ENCODE peak calls at places on chromosomes 11 and 22, in five cellular contexts. O is fibroblast of lung, C is K562, B is IMR-90, L is GM23248. H is an unnamed sample. For H3K4me1, the result is how much of the 10 kb centered on the place peaks cover.

GRCh38 chr11:22670803-22671202 is 4.4 kb downstream of the GAS2 start:
- DNase-seq in O (no peak), C (no peak), B (peak), L (peak), H (peak)

GRCh38 chr11:74683941-74684481 is 47.2 kb downstream of the CHRDL2 start:
- DNase-seq in O (peak), C (no peak), B (peak), L (peak), H (no peak)

GRCh38 chr11:39221739-39222138 is 2237.7 kb downstream of the LRRC4C start:
- DNase-seq in O (no peak), C (no peak), B (no peak), L (no peak), H (no peak)

GRCh38 chr22:17552737-17553136 is 10.6 kb upstream of the SLC25A18 start:
- DNase-seq in O (no peak), C (no peak), B (no peak), L (no peak), H (no peak)

GRCh38 chr11:44862546-44863101 is 88.1 kb downstream of the TP53I11 start:
- DNase-seq in O (no peak), C (no peak), B (no peak), L (no peak), H (no peak)

GRCh38 chr22:42848941-42849340 is 8.1 kb downstream of the ARFGAP3 start:
- DNase-seq in O (no peak), C (no peak), B (no peak), L (peak), H (no peak)

GRCh38 chr22:25844601-25845000 is 102.6 kb downstream of the MYO18B start:
- DNase-seq in O (no peak), C (no peak), B (no peak), L (no peak), H (no peak)

GRCh38 chr11:67563354-67564114 is 20.1 kb upstream of the GSTP1 start:
- DNase-seq in O (peak), C (no peak), B (peak), L (peak), H (peak)

GRCh38 chr11:84541711-84542340 is 1085.3 kb downstream of the DLG2 start:
- DNase-seq in O (peak), C (no peak), B (no peak), L (peak), H (no peak)

GRCh38 chr22:50731811-50732624 is 6.0 kb upstream of the ACR start:
- DNase-seq in O (peak), C (peak), B (peak), L (peak), H (peak)

GRCh38 chr22:22201925-22202343 is 42.7 kb upstream of the VPREB1 start:
- DNase-seq in O (no peak), C (no peak), B (no peak), L (no peak), H (no peak)

GRCh38 chr11:67545280-67545679 is 22.0 kb upstream of the CABP2 start:
- DNase-seq in O (no peak), C (peak), B (no peak), L (no peak), H (no peak)

GRCh38 chr11:16982809-16983208 is 31.4 kb downstream of the PLEKHA7 start:
- DNase-seq in O (no peak), C (no peak), B (no peak), L (peak), H (no peak)

GRCh38 chr11:102476812-102477211 is 24.2 kb upstream of the TMEM123 start:
- DNase-seq in O (no peak), C (no peak), B (peak), L (no peak), H (peak)

GRCh38 chr11:16403851-16404250 is 47.5 kb upstream of the SOX6 start:
- DNase-seq in O (no peak), C (no peak), B (no peak), L (no peak), H (no peak)

GRCh38 chr11:74570266-74571061 is 21.9 kb upstream of the POLD3 start:
- DNase-seq in O (peak), C (peak), B (peak), L (peak), H (peak)

GRCh38 chr22:17891427-17892167 is 117.3 kb upstream of the BID start:
- DNase-seq in O (no peak), C (peak), B (no peak), L (no peak), H (peak)

GRCh38 chr11:109864834-109865557 is 228.2 kb upstream of the ZC3H12C start:
- DNase-seq in O (peak), C (no peak), B (peak), L (peak), H (peak)

GRCh38 chr11:126833020-126833419 is 167.6 kb downstream of the KIRREL3 start:
- DNase-seq in O (no peak), C (no peak), B (no peak), L (no peak), H (no peak)

GRCh38 chr22:41928416-41929157 is 2.0 kb upstream of the TNFRSF13C start:
- DNase-seq in O (no peak), C (no peak), B (no peak), L (no peak), H (no peak)

GRCh38 chr22:49853981-49854791 is 542 bp downstream of the ZBED4 start:
- DNase-seq in O (peak), C (peak), B (peak), L (peak), H (peak)

GRCh38 chr11:80379620-80380278 is 938.9 kb upstream of the TENM4 start:
- DNase-seq in O (no peak), C (no peak), B (no peak), L (no peak), H (no peak)

GRCh38 chr22:43539572-43540533 is 128.0 kb downstream of the MPPED1 start:
- DNase-seq in O (no peak), C (no peak), B (no peak), L (no peak), H (no peak)

GRCh38 chr22:24819941-24820461 is 14.0 kb downstream of the SGSM1 start:
- DNase-seq in O (no peak), C (no peak), B (no peak), L (peak), H (peak)

GRCh38 chr11:107858217-107859070 is at the start of gene SLC35F2:
- DNase-seq in O (peak), C (peak), B (peak), L (peak), H (peak)

GRCh38 chr11:76776472-76776871 is 6.7 kb upstream of the TSKU start:
- DNase-seq in O (no peak), C (no peak), B (no peak), L (no peak), H (no peak)

GRCh38 chr22:19063581-19064353 is 58.4 kb downstream of the DGCR2 start:
- DNase-seq in O (no peak), C (no peak), B (no peak), L (no peak), H (no peak)

GRCh38 chr22:33853200-33854097 is 66.8 kb downstream of the LARGE1 start:
- DNase-seq in O (peak), C (no peak), B (peak), L (peak), H (peak)

GRCh38 chr11:65504671-65505433 is 6.0 kb downstream of the MALAT1 start:
- DNase-seq in O (peak), C (no peak), B (peak), L (peak), H (no peak)

GRCh38 chr11:65503923-65504670 is 5.3 kb downstream of the MALAT1 start:
- DNase-seq in O (peak), C (no peak), B (peak), L (peak), H (peak)

GRCh38 chr11:65505434-65506315 is 6.8 kb downstream of the MALAT1 start:
- DNase-seq in O (peak), C (no peak), B (peak), L (peak), H (no peak)

GRCh38 chr11:65506770-65507485 is 8.1 kb downstream of the MALAT1 start:
- DNase-seq in O (no peak), C (no peak), B (peak), L (peak), H (peak)

DNA sequence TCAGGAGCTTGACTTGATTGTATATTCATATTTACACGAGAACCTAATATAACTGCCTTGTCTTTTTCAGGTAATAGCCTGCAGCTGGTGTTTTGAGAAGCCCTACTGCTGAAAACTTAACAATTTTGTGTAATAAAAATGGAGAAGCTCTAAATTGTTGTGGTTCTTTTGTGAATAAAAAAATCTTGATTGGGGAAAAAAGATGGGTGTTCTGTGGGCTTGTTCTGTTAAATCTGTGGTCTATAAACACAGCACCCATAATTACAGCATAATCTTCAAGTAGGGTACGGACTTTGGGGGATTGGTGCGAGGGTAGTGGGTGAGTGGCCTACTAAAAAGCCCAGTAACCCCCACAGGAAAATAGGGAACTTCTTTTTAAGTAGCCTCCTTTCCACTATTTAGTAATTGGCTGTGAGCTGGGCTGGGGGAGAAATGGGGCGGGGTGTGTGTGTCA is 7.5 kb downstream of the MALAT1 start:
- DNase-seq in O (no peak), C (no peak), B (no peak), L (no peak), H (no peak)
- H3K4me1 ChIP-seq in O (under half), C (under half), B (under half), L (under half), H (under half)

GRCh38 chr11:91947215-91947614 is 277.4 kb upstream of the FAT3 start:
- DNase-seq in O (peak), C (no peak), B (peak), L (peak), H (no peak)
- H3K4me3 ChIP-seq in O (no peak), C (no peak), B (no peak), L (no peak), H (no peak)

GRCh38 chr11:47994417-47994816 is 14.1 kb downstream of the PTPRJ start:
- DNase-seq in O (no peak), C (no peak), B (no peak), L (no peak), H (no peak)
- H2AFZ ChIP-seq in O (no peak), C (no peak), B (no peak), L (no peak), H (no peak)

GRCh38 chr22:47166446-47167016 is 404.1 kb downstream of the TBC1D22A start:
- DNase-seq in O (no peak), C (no peak), B (no peak), L (no peak), H (no peak)
- H3K4me1 ChIP-seq in O (under half), C (under half), B (under half), L (under half), H (under half)